ENCODE peak calls at places on chromosomes 6 and 20, in seven cellular contexts. One of them, this sample, is unnamed.

GRCh38 chr6:157990321-157991066 is 8.8 kb downstream of the SYNJ2 start:
- DNase-seq in fibroblast of lung: peak
- DNase-seq in cardiac fibroblast: no peak
- DNase-seq in HFF-Myc: no peak
- DNase-seq in progenitor cell of endocrine pancreas: no peak
- DNase-seq in adrenal gland: no peak
- DNase-seq in left ventricle myocardium inferior: no peak
- DNase-seq in this sample: peak

GRCh38 chr20:37990571-37991151 is 42.6 kb downstream of the TTI1 start:
- DNase-seq in fibroblast of lung: peak
- DNase-seq in cardiac fibroblast: peak
- DNase-seq in HFF-Myc: no peak
- DNase-seq in progenitor cell of endocrine pancreas: no peak
- DNase-seq in adrenal gland: peak
- DNase-seq in left ventricle myocardium inferior: peak
- DNase-seq in this sample: peak

GRCh38 chr20:967796-968742 is 34.0 kb downstream of the RSPO4 start:
- DNase-seq in fibroblast of lung: peak
- DNase-seq in cardiac fibroblast: peak
- DNase-seq in HFF-Myc: no peak
- DNase-seq in progenitor cell of endocrine pancreas: no peak
- DNase-seq in adrenal gland: no peak
- DNase-seq in left ventricle myocardium inferior: no peak
- DNase-seq in this sample: no peak

GRCh38 chr20:805713-806112 is 27.8 kb upstream of the FAM110A start:
- DNase-seq in fibroblast of lung: peak
- DNase-seq in cardiac fibroblast: no peak
- DNase-seq in HFF-Myc: no peak
- DNase-seq in progenitor cell of endocrine pancreas: no peak
- DNase-seq in adrenal gland: no peak
- DNase-seq in left ventricle myocardium inferior: no peak
- DNase-seq in this sample: no peak

GRCh38 chr20:44388466-44389023 is 33.0 kb downstream of the HNF4A start:
- DNase-seq in fibroblast of lung: peak
- DNase-seq in cardiac fibroblast: peak
- DNase-seq in HFF-Myc: peak
- DNase-seq in progenitor cell of endocrine pancreas: no peak
- DNase-seq in adrenal gland: peak
- DNase-seq in left ventricle myocardium inferior: peak
- DNase-seq in this sample: no peak

GRCh38 chr6:138970159-138970558 is 17.9 kb downstream of the REPS1 start:
- DNase-seq in fibroblast of lung: no peak
- DNase-seq in cardiac fibroblast: no peak
- DNase-seq in HFF-Myc: no peak
- DNase-seq in progenitor cell of endocrine pancreas: no peak
- DNase-seq in adrenal gland: no peak
- DNase-seq in left ventricle myocardium inferior: no peak
- DNase-seq in this sample: no peak

GRCh38 chr6:125986956-125987617 is 747 bp downstream of the TRMT11 start:
- DNase-seq in fibroblast of lung: peak
- DNase-seq in cardiac fibroblast: peak
- DNase-seq in HFF-Myc: no peak
- DNase-seq in progenitor cell of endocrine pancreas: no peak
- DNase-seq in adrenal gland: no peak
- DNase-seq in left ventricle myocardium inferior: no peak
- DNase-seq in this sample: no peak

GRCh38 chr6:91634791-91635190 is 1047.9 kb upstream of the MAP3K7 start:
- DNase-seq in fibroblast of lung: peak
- DNase-seq in cardiac fibroblast: no peak
- DNase-seq in HFF-Myc: no peak
- DNase-seq in progenitor cell of endocrine pancreas: no peak
- DNase-seq in adrenal gland: no peak
- DNase-seq in left ventricle myocardium inferior: no peak
- DNase-seq in this sample: no peak

GRCh38 chr6:81894788-81895221 is 142.3 kb upstream of the TENT5A start:
- DNase-seq in fibroblast of lung: peak
- DNase-seq in cardiac fibroblast: peak
- DNase-seq in HFF-Myc: no peak
- DNase-seq in progenitor cell of endocrine pancreas: no peak
- DNase-seq in adrenal gland: no peak
- DNase-seq in left ventricle myocardium inferior: peak
- DNase-seq in this sample: no peak

GRCh38 chr6:34771727-34772126 is 14.4 kb downstream of the SNRPC start:
- DNase-seq in fibroblast of lung: peak
- DNase-seq in cardiac fibroblast: peak
- DNase-seq in HFF-Myc: no peak
- DNase-seq in progenitor cell of endocrine pancreas: no peak
- DNase-seq in adrenal gland: no peak
- DNase-seq in left ventricle myocardium inferior: no peak
- DNase-seq in this sample: no peak

GRCh38 chr6:55069132-55069781 is 105.1 kb upstream of the HCRTR2 start:
- DNase-seq in fibroblast of lung: peak
- DNase-seq in cardiac fibroblast: peak
- DNase-seq in HFF-Myc: peak
- DNase-seq in progenitor cell of endocrine pancreas: no peak
- DNase-seq in adrenal gland: peak
- DNase-seq in left ventricle myocardium inferior: no peak
- DNase-seq in this sample: no peak
- TF ChIP-seq CTCF in fibroblast of lung: peak
- TF ChIP-seq CTCF in cardiac fibroblast: peak
- TF ChIP-seq CTCF in HFF-Myc: peak
- TF ChIP-seq CTCF in progenitor cell of endocrine pancreas: peak
- TF ChIP-seq CTCF in adrenal gland: peak
- TF ChIP-seq CTCF in left ventricle myocardium inferior: peak
- TF ChIP-seq CTCF in this sample: peak

DNA sequence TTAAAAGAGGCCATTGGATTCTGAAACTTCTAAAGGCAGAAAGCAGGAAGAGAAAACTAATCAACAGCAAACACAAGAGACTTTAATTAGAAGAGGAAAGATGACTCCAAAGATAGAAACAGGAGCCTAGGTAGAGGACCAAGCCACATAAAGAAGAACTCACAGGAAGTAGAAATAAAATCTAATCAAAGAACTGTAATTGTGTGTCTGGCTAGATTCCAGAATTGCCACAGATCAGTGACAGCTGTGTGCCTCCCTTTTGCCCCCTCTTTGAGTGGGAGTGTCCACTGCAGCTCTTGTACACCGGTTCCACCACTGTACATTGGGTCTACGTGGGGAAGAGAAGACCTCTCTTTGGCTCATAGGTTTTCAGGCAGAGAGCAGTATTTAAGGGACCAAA is 22.3 kb upstream of the THEMIS start:
- DNase-seq in fibroblast of lung: no peak
- DNase-seq in cardiac fibroblast: no peak
- DNase-seq in HFF-Myc: no peak
- DNase-seq in progenitor cell of endocrine pancreas: no peak
- DNase-seq in adrenal gland: no peak
- DNase-seq in left ventricle myocardium inferior: no peak
- DNase-seq in this sample: no peak
- TF ChIP-seq CTCF in fibroblast of lung: no peak
- TF ChIP-seq CTCF in cardiac fibroblast: no peak
- TF ChIP-seq CTCF in HFF-Myc: no peak
- TF ChIP-seq CTCF in progenitor cell of endocrine pancreas: no peak
- TF ChIP-seq CTCF in adrenal gland: no peak
- TF ChIP-seq CTCF in left ventricle myocardium inferior: no peak
- TF ChIP-seq CTCF in this sample: no peak

GRCh38 chr6:41092421-41093140 is 19.8 kb downstream of the NFYA start:
- DNase-seq in fibroblast of lung: peak
- DNase-seq in cardiac fibroblast: peak
- DNase-seq in HFF-Myc: no peak
- DNase-seq in progenitor cell of endocrine pancreas: no peak
- DNase-seq in adrenal gland: no peak
- DNase-seq in left ventricle myocardium inferior: no peak
- DNase-seq in this sample: no peak
- TF ChIP-seq CTCF in fibroblast of lung: peak
- TF ChIP-seq CTCF in cardiac fibroblast: peak
- TF ChIP-seq CTCF in HFF-Myc: peak
- TF ChIP-seq CTCF in progenitor cell of endocrine pancreas: peak
- TF ChIP-seq CTCF in adrenal gland: no peak
- TF ChIP-seq CTCF in left ventricle myocardium inferior: peak
- TF ChIP-seq CTCF in this sample: peak

DNA sequence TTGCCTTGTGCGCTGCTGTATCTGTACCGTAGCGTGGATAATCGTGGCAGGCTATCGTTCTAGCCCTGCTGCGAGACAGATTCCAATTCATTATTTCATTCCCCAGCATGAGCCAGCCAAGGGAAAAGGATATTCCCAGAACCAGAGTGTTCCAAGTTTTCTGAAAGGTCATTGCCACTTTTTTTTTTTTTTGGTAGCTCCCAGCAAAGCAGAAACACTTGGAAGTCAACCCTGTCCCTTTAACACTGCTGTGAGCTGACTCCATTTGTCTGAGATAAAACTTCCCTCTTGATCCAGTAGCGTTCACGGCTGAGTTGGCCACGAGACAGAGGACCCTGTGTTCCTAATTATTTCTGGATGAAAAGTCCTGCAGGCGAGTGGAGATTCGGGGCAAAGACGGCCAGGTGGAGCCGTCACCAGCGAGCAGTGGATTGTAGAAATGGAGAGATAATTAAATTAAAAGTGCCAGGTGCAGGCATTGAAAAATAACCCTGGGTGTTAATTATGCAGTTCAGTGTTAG is 164.1 kb downstream of the SLC24A3 start:
- DNase-seq in fibroblast of lung: no peak
- DNase-seq in cardiac fibroblast: no peak
- DNase-seq in HFF-Myc: no peak
- DNase-seq in progenitor cell of endocrine pancreas: no peak
- DNase-seq in adrenal gland: no peak
- DNase-seq in left ventricle myocardium inferior: peak
- DNase-seq in this sample: no peak
- TF ChIP-seq CTCF in fibroblast of lung: no peak
- TF ChIP-seq CTCF in cardiac fibroblast: no peak
- TF ChIP-seq CTCF in HFF-Myc: no peak
- TF ChIP-seq CTCF in progenitor cell of endocrine pancreas: no peak
- TF ChIP-seq CTCF in adrenal gland: no peak
- TF ChIP-seq CTCF in left ventricle myocardium inferior: no peak
- TF ChIP-seq CTCF in this sample: no peak

GRCh38 chr20:49278817-49279676 is 1.2 kb upstream of the ZNFX1 start:
- DNase-seq in fibroblast of lung: no peak
- DNase-seq in cardiac fibroblast: peak
- DNase-seq in HFF-Myc: no peak
- DNase-seq in progenitor cell of endocrine pancreas: no peak
- DNase-seq in adrenal gland: peak
- DNase-seq in left ventricle myocardium inferior: no peak
- DNase-seq in this sample: no peak

GRCh38 chr20:49279677-49280462 is 2.0 kb upstream of the ZNFX1 start:
- DNase-seq in fibroblast of lung: no peak
- DNase-seq in cardiac fibroblast: no peak
- DNase-seq in HFF-Myc: no peak
- DNase-seq in progenitor cell of endocrine pancreas: no peak
- DNase-seq in adrenal gland: no peak
- DNase-seq in left ventricle myocardium inferior: no peak
- DNase-seq in this sample: no peak

GRCh38 chr20:49277786-49278035 is 146 bp downstream of the ZNFX1 start:
- DNase-seq in fibroblast of lung: no peak
- DNase-seq in cardiac fibroblast: no peak
- DNase-seq in HFF-Myc: no peak
- DNase-seq in progenitor cell of endocrine pancreas: no peak
- DNase-seq in adrenal gland: no peak
- DNase-seq in left ventricle myocardium inferior: no peak
- DNase-seq in this sample: no peak

GRCh38 chr20:49276895-49277785 is 717 bp downstream of the ZNFX1 start:
- DNase-seq in fibroblast of lung: no peak
- DNase-seq in cardiac fibroblast: no peak
- DNase-seq in HFF-Myc: no peak
- DNase-seq in progenitor cell of endocrine pancreas: peak
- DNase-seq in adrenal gland: peak
- DNase-seq in left ventricle myocardium inferior: peak
- DNase-seq in this sample: no peak

GRCh38 chr20:49278036-49278816 is at the start of gene ZNFX1:
- DNase-seq in fibroblast of lung: peak
- DNase-seq in cardiac fibroblast: peak
- DNase-seq in HFF-Myc: peak
- DNase-seq in progenitor cell of endocrine pancreas: peak
- DNase-seq in adrenal gland: peak
- DNase-seq in left ventricle myocardium inferior: peak
- DNase-seq in this sample: peak
- TF ChIP-seq CTCF in fibroblast of lung: no peak
- TF ChIP-seq CTCF in cardiac fibroblast: no peak
- TF ChIP-seq CTCF in HFF-Myc: no peak
- TF ChIP-seq CTCF in progenitor cell of endocrine pancreas: no peak
- TF ChIP-seq CTCF in adrenal gland: no peak
- TF ChIP-seq CTCF in left ventricle myocardium inferior: peak
- TF ChIP-seq CTCF in this sample: no peak

GRCh38 chr6:70841115-70841514 is 115.7 kb downstream of the B3GAT2 start:
- DNase-seq in fibroblast of lung: no peak
- DNase-seq in cardiac fibroblast: no peak
- DNase-seq in HFF-Myc: peak
- DNase-seq in progenitor cell of endocrine pancreas: no peak
- DNase-seq in adrenal gland: no peak
- DNase-seq in left ventricle myocardium inferior: no peak
- DNase-seq in this sample: no peak

GRCh38 chr6:70846207-70846835 is 110.5 kb downstream of the B3GAT2 start:
- DNase-seq in fibroblast of lung: no peak
- DNase-seq in cardiac fibroblast: no peak
- DNase-seq in HFF-Myc: no peak
- DNase-seq in progenitor cell of endocrine pancreas: no peak
- DNase-seq in adrenal gland: no peak
- DNase-seq in left ventricle myocardium inferior: no peak
- DNase-seq in this sample: no peak

GRCh38 chr6:70844301-70844700 is 112.6 kb downstream of the B3GAT2 start:
- DNase-seq in fibroblast of lung: no peak
- DNase-seq in cardiac fibroblast: no peak
- DNase-seq in HFF-Myc: no peak
- DNase-seq in progenitor cell of endocrine pancreas: no peak
- DNase-seq in adrenal gland: no peak
- DNase-seq in left ventricle myocardium inferior: no peak
- DNase-seq in this sample: no peak

GRCh38 chr6:70842541-70842940 is 114.3 kb downstream of the B3GAT2 start:
- DNase-seq in fibroblast of lung: no peak
- DNase-seq in cardiac fibroblast: no peak
- DNase-seq in HFF-Myc: no peak
- DNase-seq in progenitor cell of endocrine pancreas: no peak
- DNase-seq in adrenal gland: no peak
- DNase-seq in left ventricle myocardium inferior: no peak
- DNase-seq in this sample: no peak

GRCh38 chr6:70843328-70843918 is 113.4 kb downstream of the B3GAT2 start:
- DNase-seq in fibroblast of lung: no peak
- DNase-seq in cardiac fibroblast: no peak
- DNase-seq in HFF-Myc: no peak
- DNase-seq in progenitor cell of endocrine pancreas: no peak
- DNase-seq in adrenal gland: no peak
- DNase-seq in left ventricle myocardium inferior: no peak
- DNase-seq in this sample: no peak
- TF ChIP-seq CTCF in fibroblast of lung: no peak
- TF ChIP-seq CTCF in cardiac fibroblast: no peak
- TF ChIP-seq CTCF in HFF-Myc: no peak
- TF ChIP-seq CTCF in progenitor cell of endocrine pancreas: no peak
- TF ChIP-seq CTCF in adrenal gland: no peak
- TF ChIP-seq CTCF in left ventricle myocardium inferior: no peak
- TF ChIP-seq CTCF in this sample: no peak

GRCh38 chr20:14861028-14861699 is 523.8 kb upstream of the FLRT3 start:
- DNase-seq in fibroblast of lung: no peak
- DNase-seq in cardiac fibroblast: no peak
- DNase-seq in HFF-Myc: no peak
- DNase-seq in progenitor cell of endocrine pancreas: no peak
- DNase-seq in adrenal gland: no peak
- DNase-seq in left ventricle myocardium inferior: no peak
- DNase-seq in this sample: no peak
- TF ChIP-seq CTCF in fibroblast of lung: no peak
- TF ChIP-seq CTCF in cardiac fibroblast: no peak
- TF ChIP-seq CTCF in HFF-Myc: no peak
- TF ChIP-seq CTCF in progenitor cell of endocrine pancreas: no peak
- TF ChIP-seq CTCF in adrenal gland: no peak
- TF ChIP-seq CTCF in left ventricle myocardium inferior: no peak
- TF ChIP-seq CTCF in this sample: no peak